ENCODE peak calls at places on chromosomes 6 and 20, in five cellular contexts. U, T, Q, I and V are unnamed samples.

GRCh38 chr6:104589940-104590339 is 269.8 kb downstream of the HACE1 start:
- DNase-seq in U (no peak), T (no peak), Q (no peak), I (no peak), V (no peak)

GRCh38 chr20:44070139-44070900 is 116.7 kb downstream of the JPH2 start:
- DNase-seq in U (no peak), T (peak), Q (no peak), I (no peak), V (no peak)

GRCh38 chr20:57109151-57109953 is 157.1 kb downstream of the BMP7 start:
- DNase-seq in U (no peak), T (no peak), Q (no peak), I (peak), V (no peak)

GRCh38 chr20:4613184-4613583 is 108.5 kb upstream of the PRND start:
- DNase-seq in U (no peak), T (no peak), Q (no peak), I (no peak), V (no peak)

GRCh38 chr6:53259860-53260580 is 88.7 kb downstream of the ELOVL5 start:
- DNase-seq in U (no peak), T (no peak), Q (no peak), I (no peak), V (no peak)

GRCh38 chr20:48298851-48299484 is 513.7 kb upstream of the SULF2 start:
- DNase-seq in U (no peak), T (no peak), Q (no peak), I (peak), V (no peak)

GRCh38 chr6:145963216-145964068 is 716 bp downstream of the SHPRH start:
- DNase-seq in U (peak), T (no peak), Q (peak), I (no peak), V (peak)

GRCh38 chr20:37914672-37915433 is 11.9 kb downstream of the VSTM2L start:
- DNase-seq in U (peak), T (peak), Q (no peak), I (peak), V (peak)

GRCh38 chr20:20643925-20644324 is 68.5 kb downstream of the RALGAPA2 start:
- DNase-seq in U (no peak), T (no peak), Q (no peak), I (no peak), V (no peak)

GRCh38 chr6:56420296-56420695 is 172.9 kb upstream of the COL21A1 start:
- DNase-seq in U (no peak), T (no peak), Q (no peak), I (no peak), V (no peak)

DNA sequence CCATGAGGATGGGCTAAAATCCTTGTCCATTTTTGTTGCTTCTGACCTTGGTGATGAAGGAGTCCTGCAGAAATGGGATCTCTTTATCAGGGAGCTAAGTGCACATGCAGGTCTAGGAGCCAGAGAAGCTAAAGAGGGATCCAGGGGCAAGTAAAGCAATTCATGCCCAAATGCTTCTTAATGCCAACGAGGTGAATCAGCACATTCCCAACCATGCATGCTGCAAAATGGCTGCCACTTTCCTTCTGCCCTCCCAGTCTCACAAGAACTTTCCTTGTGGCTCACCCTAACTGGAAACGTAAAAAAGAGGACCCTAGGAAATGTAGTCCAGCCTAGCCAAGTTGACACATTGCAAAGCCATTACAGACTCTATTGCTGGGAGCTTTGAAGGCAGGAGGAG is 298.4 kb downstream of the MAFB start:
- DNase-seq in U (peak), T (no peak), Q (no peak), I (no peak), V (no peak)
- TF ChIP-seq SUZ12 in U (no peak), T (no peak), Q (no peak), I (no peak), V (no peak)

GRCh38 chr6:12163744-12164507 is 126.2 kb upstream of the EDN1 start:
- DNase-seq in U (no peak), T (no peak), Q (no peak), I (no peak), V (no peak)
- TF ChIP-seq SUZ12 in U (no peak), T (no peak), Q (no peak), I (no peak), V (no peak)

DNA sequence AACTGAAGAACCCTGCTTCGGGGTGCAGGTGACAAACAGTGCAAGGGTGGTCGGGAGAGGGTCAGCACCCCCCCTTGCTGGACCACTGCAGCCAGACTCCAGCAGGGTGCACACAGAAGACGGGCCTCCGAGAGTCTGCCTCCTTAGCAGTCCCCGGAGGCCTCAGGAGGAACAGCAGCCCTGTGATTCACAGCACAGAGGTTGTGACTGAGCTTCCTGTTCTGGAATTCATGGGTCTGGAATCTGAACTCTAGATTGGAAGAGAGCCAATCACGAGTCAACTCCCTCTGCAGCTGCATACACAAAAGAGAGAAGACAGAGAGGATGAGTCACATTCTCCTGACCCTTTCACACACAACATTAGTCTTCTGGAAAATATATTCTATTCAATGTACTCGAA is 249.0 kb upstream of the OPRM1 start:
- DNase-seq in U (peak), T (no peak), Q (no peak), I (peak), V (peak)
- TF ChIP-seq SUZ12 in U (no peak), T (no peak), Q (no peak), I (no peak), V (no peak)

GRCh38 chr6:159878341-159878740 is 12.4 kb upstream of the MAS1 start:
- DNase-seq in U (no peak), T (no peak), Q (no peak), I (no peak), V (no peak)

GRCh38 chr6:159874475-159874874 is 16.3 kb upstream of the MAS1 start:
- DNase-seq in U (no peak), T (no peak), Q (no peak), I (no peak), V (no peak)

GRCh38 chr6:159879829-159880228 is 11.0 kb upstream of the MAS1 start:
- DNase-seq in U (no peak), T (no peak), Q (no peak), I (no peak), V (no peak)

GRCh38 chr6:159875194-159875593 is 15.6 kb upstream of the MAS1 start:
- DNase-seq in U (peak), T (no peak), Q (peak), I (peak), V (no peak)

GRCh38 chr6:159877256-159877808 is 13.5 kb upstream of the MAS1 start:
- DNase-seq in U (no peak), T (no peak), Q (no peak), I (no peak), V (no peak)
- TF ChIP-seq SUZ12 in U (no peak), T (no peak), Q (no peak), I (no peak), V (no peak)

GRCh38 chr6:15304337-15305078 is 58.6 kb downstream of the JARID2 start:
- DNase-seq in U (no peak), T (peak), Q (no peak), I (no peak), V (no peak)

GRCh38 chr6:15303920-15304291 is 58.0 kb downstream of the JARID2 start:
- DNase-seq in U (no peak), T (peak), Q (no peak), I (no peak), V (no peak)

GRCh38 chr6:15305909-15306308 is 60.0 kb downstream of the JARID2 start:
- DNase-seq in U (no peak), T (no peak), Q (no peak), I (no peak), V (no peak)

GRCh38 chr6:15303162-15303919 is 57.5 kb downstream of the JARID2 start:
- DNase-seq in U (no peak), T (peak), Q (no peak), I (no peak), V (no peak)

GRCh38 chr6:15305496-15305895 is 59.6 kb downstream of the JARID2 start:
- DNase-seq in U (no peak), T (no peak), Q (no peak), I (no peak), V (no peak)
- TF ChIP-seq SUZ12 in U (no peak), T (no peak), Q (no peak), I (no peak), V (no peak)

DNA sequence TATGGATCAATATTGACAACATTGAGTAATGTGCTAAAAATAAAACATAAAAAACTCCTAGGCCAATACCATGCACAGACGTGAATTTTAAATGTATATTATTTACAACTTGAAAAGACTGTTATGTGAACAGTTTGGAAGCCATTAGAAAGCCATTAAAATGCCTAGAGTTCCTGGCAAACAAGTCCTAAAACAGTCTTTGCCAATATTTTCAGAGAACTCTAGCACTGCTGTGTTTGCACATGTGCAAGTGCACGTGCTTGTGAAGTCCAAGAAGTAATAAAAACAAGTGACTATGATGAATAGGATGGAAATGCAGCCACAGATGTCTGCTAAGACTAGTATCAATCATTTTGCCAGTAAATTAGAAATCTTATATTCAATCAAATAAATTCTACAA is 1447.5 kb downstream of the GRIK2 start:
- DNase-seq in U (no peak), T (no peak), Q (no peak), I (no peak), V (no peak)
- TF ChIP-seq SUZ12 in U (no peak), T (no peak), Q (no peak), I (no peak), V (no peak)